ENCODE peak calls at places on chromosomes 12 and 14, in six cellular contexts. Z, G, W, V, Y and S are unnamed samples.

GRCh38 chr12:52146822-52147366 is 44.9 kb downstream of the KRT80 start:
- DNase-seq in Z (peak), G (peak), W (no peak), V (no peak), Y (no peak), S (no peak)

GRCh38 chr14:75476274-75476995 is 45.8 kb upstream of the BATF start:
- DNase-seq in Z (peak), G (peak), W (peak), V (peak), Y (peak), S (no peak)

GRCh38 chr14:34407951-34408350 is 54.1 kb downstream of the SPTSSA start:
- DNase-seq in Z (no peak), G (no peak), W (no peak), V (no peak), Y (no peak), S (no peak)

GRCh38 chr14:32167907-32168306 is 33.9 kb upstream of the RNU6-7 start:
- DNase-seq in Z (no peak), G (no peak), W (no peak), V (peak), Y (no peak), S (no peak)

GRCh38 chr12:110537605-110538409 is 35.7 kb downstream of the RAD9B start:
- DNase-seq in Z (peak), G (no peak), W (no peak), V (peak), Y (peak), S (peak)

GRCh38 chr12:100612557-100612956 is 39.1 kb downstream of the GAS2L3 start:
- DNase-seq in Z (no peak), G (no peak), W (no peak), V (no peak), Y (peak), S (no peak)

GRCh38 chr12:1083888-1084262 is 92.9 kb downstream of the ERC1 start:
- DNase-seq in Z (no peak), G (no peak), W (no peak), V (peak), Y (no peak), S (no peak)

GRCh38 chr14:55913324-55914035 is 204.7 kb upstream of the PELI2 start:
- DNase-seq in Z (no peak), G (no peak), W (no peak), V (peak), Y (no peak), S (peak)

GRCh38 chr12:75975692-75976091 is 55.9 kb downstream of the PHLDA1 start:
- DNase-seq in Z (no peak), G (no peak), W (no peak), V (no peak), Y (no peak), S (no peak)

GRCh38 chr12:75120202-75120774 is 89.4 kb downstream of the KCNC2 start:
- DNase-seq in Z (no peak), G (no peak), W (no peak), V (peak), Y (no peak), S (no peak)

GRCh38 chr12:26434299-26434915 is 239.0 kb downstream of the SSPN start:
- DNase-seq in Z (peak), G (peak), W (no peak), V (peak), Y (peak), S (no peak)

GRCh38 chr12:5500326-5500659 is 68.4 kb downstream of the NTF3 start:
- DNase-seq in Z (no peak), G (no peak), W (no peak), V (no peak), Y (no peak), S (no peak)

GRCh38 chr12:24172031-24172772 is 222.7 kb upstream of the SOX5 start:
- DNase-seq in Z (peak), G (peak), W (no peak), V (no peak), Y (no peak), S (no peak)

GRCh38 chr14:78197088-78197487 is 26.9 kb downstream of the NRXN3 start:
- DNase-seq in Z (no peak), G (no peak), W (no peak), V (no peak), Y (no peak), S (no peak)

GRCh38 chr12:94979941-94980340 is 23.6 kb downstream of the NDUFA12 start:
- DNase-seq in Z (no peak), G (no peak), W (no peak), V (no peak), Y (no peak), S (no peak)

GRCh38 chr12:56193025-56193578 is 3.8 kb upstream of the SMARCC2 start:
- DNase-seq in Z (peak), G (peak), W (peak), V (peak), Y (peak), S (no peak)

GRCh38 chr12:49230176-49230575 is 34.7 kb upstream of the TUBA1C start:
- DNase-seq in Z (no peak), G (no peak), W (no peak), V (no peak), Y (no peak), S (no peak)

GRCh38 chr12:49233842-49234526 is 30.9 kb upstream of the TUBA1C start:
- DNase-seq in Z (peak), G (peak), W (peak), V (peak), Y (peak), S (peak)

GRCh38 chr12:49231881-49232650 is 32.8 kb upstream of the TUBA1C start:
- DNase-seq in Z (peak), G (no peak), W (no peak), V (peak), Y (no peak), S (no peak)

GRCh38 chr12:49230810-49231209 is 34.1 kb upstream of the TUBA1C start:
- DNase-seq in Z (no peak), G (no peak), W (no peak), V (no peak), Y (no peak), S (no peak)

GRCh38 chr12:49232940-49233841 is 31.7 kb upstream of the TUBA1C start:
- DNase-seq in Z (peak), G (peak), W (peak), V (peak), Y (peak), S (peak)
- TF ChIP-seq CTCF in Z (peak), G (no peak), W (no peak), V (no peak), Y (no peak), S (peak)

DNA sequence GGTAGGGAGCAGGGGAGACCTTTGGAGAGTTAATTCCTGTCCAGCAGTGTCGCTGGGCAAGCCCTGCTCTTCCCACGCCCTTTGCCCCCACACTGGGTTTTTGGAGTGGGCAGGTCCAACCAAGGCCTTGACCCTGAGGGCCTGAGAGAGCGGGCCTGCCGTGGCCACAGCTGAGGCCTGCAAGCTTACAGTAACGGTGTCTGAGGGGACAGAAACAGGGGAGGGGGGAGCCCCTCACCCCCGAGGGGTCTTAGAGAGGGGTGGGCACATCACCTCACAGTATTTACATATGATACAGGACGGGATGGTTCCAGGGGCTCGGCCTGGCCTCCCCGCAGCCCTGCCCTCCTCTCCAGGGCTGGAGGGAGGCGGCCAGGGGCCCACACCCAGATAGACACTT is 14.6 kb upstream of the PLA2G1B start:
- DNase-seq in Z (no peak), G (no peak), W (no peak), V (no peak), Y (no peak), S (no peak)
- H3K27ac ChIP-seq in Z (peak), G (no peak), W (no peak), V (no peak), Y (no peak), S (no peak)

DNA sequence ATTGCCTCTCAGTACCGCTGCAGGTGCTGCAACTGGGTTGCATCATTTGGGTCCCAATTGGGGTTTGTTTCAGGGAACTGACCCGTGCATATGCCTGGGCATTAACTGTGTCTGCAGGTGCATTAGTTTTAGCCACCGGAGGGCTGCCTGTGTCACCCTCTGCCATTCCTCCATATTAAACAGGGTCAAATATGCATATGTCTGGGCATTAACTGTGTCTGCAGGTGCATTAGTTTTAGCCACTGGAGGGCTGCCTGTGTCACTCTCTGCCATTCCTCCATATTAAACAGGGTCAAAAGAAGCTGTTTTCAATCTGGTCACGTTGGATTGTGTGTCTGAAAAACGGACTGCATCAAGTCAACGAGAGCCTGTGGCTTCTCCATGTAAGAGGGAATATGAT is 1317.0 kb downstream of the TMEM121 start:
- DNase-seq in Z (no peak), G (no peak), W (no peak), V (no peak), Y (peak), S (no peak)
- TF ChIP-seq CTCF in Z (no peak), G (no peak), W (no peak), V (no peak), Y (peak), S (no peak)

GRCh38 chr12:124653169-124653931 is 85.9 kb upstream of the NCOR2 start:
- DNase-seq in Z (no peak), G (no peak), W (no peak), V (no peak), Y (no peak), S (peak)

GRCh38 chr12:124656947-124657434 is 89.6 kb upstream of the NCOR2 start:
- DNase-seq in Z (no peak), G (no peak), W (no peak), V (no peak), Y (no peak), S (no peak)

GRCh38 chr12:124654666-124655316 is 87.4 kb upstream of the NCOR2 start:
- DNase-seq in Z (peak), G (no peak), W (peak), V (no peak), Y (no peak), S (peak)

GRCh38 chr12:124656214-124656516 is 88.8 kb upstream of the NCOR2 start:
- DNase-seq in Z (no peak), G (no peak), W (no peak), V (no peak), Y (no peak), S (no peak)

DNA sequence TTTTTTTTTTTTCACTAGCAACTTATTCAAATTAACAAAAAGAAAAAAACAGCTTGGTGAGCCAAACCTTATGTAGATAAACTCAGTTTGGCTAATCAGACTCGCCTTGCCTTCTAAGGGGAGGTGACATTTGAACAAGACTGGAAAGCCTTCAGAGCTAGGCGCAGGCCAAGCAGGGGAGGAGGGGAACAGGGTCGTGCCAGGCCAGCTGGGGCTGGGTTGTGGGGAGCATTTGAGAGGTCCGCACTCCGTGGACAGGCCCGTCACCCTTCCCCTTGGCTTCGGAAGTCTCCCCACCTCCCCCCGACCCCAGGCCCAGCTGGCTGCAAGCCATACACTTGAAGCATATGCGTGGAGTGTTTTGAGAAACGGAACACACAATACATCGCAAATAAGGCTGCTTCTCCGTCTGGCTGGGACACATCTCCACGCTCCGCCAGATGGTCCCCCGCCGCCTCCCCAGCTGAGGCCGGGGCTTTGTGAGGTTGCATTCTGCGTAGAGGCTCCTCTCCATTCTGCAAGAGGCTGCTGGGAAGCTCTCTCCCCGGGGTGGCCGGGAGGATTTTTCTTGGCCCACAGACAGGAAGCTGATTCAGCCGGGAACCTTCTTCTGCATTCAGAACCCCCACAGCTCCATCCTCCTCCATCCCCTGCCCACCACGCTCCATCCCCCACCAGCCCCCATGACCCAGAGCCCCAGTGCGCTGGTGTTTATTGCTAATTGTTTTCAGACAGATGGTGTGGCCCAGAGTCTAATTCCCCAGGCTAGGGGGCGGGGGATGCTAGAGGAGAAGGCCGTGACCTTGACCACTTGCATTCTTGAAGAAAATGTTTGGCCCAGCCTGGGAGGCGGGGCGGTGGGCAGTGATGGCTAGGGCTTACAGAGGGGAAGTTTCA is 88.2 kb upstream of the NCOR2 start:
- DNase-seq in Z (peak), G (peak), W (peak), V (peak), Y (peak), S (peak)
- H3K27ac ChIP-seq in Z (peak), G (no peak), W (peak), V (peak), Y (peak), S (peak)

GRCh38 chr14:102348376-102348775 is 14.3 kb downstream of the CINP start:
- DNase-seq in Z (no peak), G (no peak), W (no peak), V (no peak), Y (no peak), S (no peak)
- TF ChIP-seq CTCF in Z (no peak), G (no peak), W (no peak), V (no peak), Y (no peak), S (no peak)